ENCODE peak calls at places on chromosomes 6 and 20, in four cellular contexts. H is CD8-positive, alpha-beta T cell; U is K562; T is retinal pigment epithelial cell. I is an unnamed sample.

GRCh38 chr6:1612902-1613301 is 3.2 kb downstream of the FOXC1 start:
- DNase-seq in H (no peak), U (no peak), T (no peak), I (no peak)

GRCh38 chr6:19297880-19298279 is 539.3 kb upstream of the ID4 start:
- DNase-seq in H (no peak), U (no peak), T (no peak), I (no peak)

GRCh38 chr6:123687864-123688263 is 51.1 kb upstream of the TRDN start:
- DNase-seq in H (no peak), U (no peak), T (no peak), I (no peak)

GRCh38 chr6:83031689-83032088 is 34.0 kb downstream of the UBE3D start:
- DNase-seq in H (no peak), U (peak; percentile 12), T (no peak), I (no peak)

GRCh38 chr20:63873477-63873971 is 8.5 kb downstream of the TPD52L2 start:
- DNase-seq in H (no peak), U (no peak), T (no peak), I (no peak)

GRCh38 chr6:155676346-155676745 is 220.7 kb upstream of the NOX3 start:
- DNase-seq in H (no peak), U (peak; percentile 27), T (no peak), I (no peak)

GRCh38 chr6:160279850-160280249 is 21.2 kb upstream of the SLC22A2 start:
- DNase-seq in H (no peak), U (no peak), T (no peak), I (no peak)

GRCh38 chr6:137717074-137718073 is 149.7 kb upstream of the TNFAIP3 start:
- DNase-seq in H (peak; percentile 79), U (no peak), T (no peak), I (peak; percentile 75)

GRCh38 chr20:10739134-10739533 is 65.3 kb upstream of the JAG1 start:
- DNase-seq in H (no peak), U (no peak), T (no peak), I (no peak)

GRCh38 chr20:48771542-48771941 is 56.3 kb downstream of the PREX1 start:
- DNase-seq in H (no peak), U (peak; percentile 68), T (no peak), I (no peak)

GRCh38 chr6:41626022-41626421 is 12.2 kb upstream of the MDFI start:
- DNase-seq in H (no peak), U (no peak), T (no peak), I (no peak)

GRCh38 chr6:21971540-21971939 is 325.3 kb downstream of the PRL start:
- DNase-seq in H (no peak), U (peak; percentile 83), T (no peak), I (peak; percentile 70)

GRCh38 chr20:18164356-18164755 is 26.7 kb downstream of the KAT14 start:
- DNase-seq in H (no peak), U (no peak), T (no peak), I (no peak)

GRCh38 chr6:146240307-146240706 is 211.4 kb downstream of the GRM1 start:
- DNase-seq in H (no peak), U (no peak), T (no peak), I (no peak)

DNA sequence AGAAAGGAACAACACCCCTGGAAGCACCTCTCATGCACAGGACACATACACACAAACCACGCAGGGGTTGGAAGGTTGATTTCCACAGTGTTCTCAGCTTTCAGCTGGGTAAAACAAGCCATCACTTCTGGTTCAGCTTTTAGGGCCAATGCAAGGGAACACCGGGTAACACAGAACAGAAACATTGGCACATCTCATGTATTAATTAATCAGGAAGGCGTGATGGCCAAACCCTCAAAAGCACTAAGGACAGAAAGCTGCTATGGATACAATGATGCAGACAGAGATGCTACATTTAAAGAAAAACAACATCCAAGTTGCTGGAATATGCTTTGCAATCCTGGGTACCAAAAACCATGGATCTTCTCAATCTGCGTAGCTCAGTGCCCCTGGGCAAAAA is 104.3 kb upstream of the BEND6 start:
- DNase-seq in H (no peak), U (no peak), T (no peak), I (no peak)
- H3K4me3 ChIP-seq in H (no peak overlapping the region), U (no peak overlapping the region), T (peak overlapping the region; percentile 63), I (no peak overlapping the region)

DNA sequence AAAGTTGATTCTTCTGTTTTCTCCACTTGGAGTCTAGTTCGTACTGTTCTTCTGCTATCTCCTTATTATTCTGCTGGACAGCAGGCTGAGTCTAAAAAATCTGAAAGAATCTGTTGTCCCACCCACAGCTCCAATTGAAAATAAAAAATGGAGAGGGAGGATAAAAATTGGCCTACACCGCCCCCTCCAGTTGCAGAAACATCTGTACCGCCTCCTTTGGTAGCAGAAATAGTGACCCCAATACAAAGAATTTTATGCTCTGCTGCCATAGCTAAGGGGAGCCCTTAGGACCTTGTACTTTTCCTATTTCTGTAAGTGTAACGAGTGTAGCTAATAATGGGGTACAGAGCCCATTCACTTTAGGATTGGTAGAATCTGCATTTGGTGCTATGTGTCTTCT is 4.9 kb upstream of the FKBP1A start:
- DNase-seq in H (no peak), U (peak; percentile 24), T (no peak), I (no peak)
- H3K4me3 ChIP-seq in H (no peak overlapping the region), U (no peak overlapping the region), T (no peak overlapping the region), I (no peak overlapping the region)

GRCh38 chr6:16377470-16377869 is 139.1 kb downstream of the GMPR start:
- DNase-seq in H (no peak), U (no peak), T (no peak), I (no peak)
- H3K4me3 ChIP-seq in H (no peak overlapping the region), U (no peak overlapping the region), T (no peak overlapping the region), I (no peak overlapping the region)

DNA sequence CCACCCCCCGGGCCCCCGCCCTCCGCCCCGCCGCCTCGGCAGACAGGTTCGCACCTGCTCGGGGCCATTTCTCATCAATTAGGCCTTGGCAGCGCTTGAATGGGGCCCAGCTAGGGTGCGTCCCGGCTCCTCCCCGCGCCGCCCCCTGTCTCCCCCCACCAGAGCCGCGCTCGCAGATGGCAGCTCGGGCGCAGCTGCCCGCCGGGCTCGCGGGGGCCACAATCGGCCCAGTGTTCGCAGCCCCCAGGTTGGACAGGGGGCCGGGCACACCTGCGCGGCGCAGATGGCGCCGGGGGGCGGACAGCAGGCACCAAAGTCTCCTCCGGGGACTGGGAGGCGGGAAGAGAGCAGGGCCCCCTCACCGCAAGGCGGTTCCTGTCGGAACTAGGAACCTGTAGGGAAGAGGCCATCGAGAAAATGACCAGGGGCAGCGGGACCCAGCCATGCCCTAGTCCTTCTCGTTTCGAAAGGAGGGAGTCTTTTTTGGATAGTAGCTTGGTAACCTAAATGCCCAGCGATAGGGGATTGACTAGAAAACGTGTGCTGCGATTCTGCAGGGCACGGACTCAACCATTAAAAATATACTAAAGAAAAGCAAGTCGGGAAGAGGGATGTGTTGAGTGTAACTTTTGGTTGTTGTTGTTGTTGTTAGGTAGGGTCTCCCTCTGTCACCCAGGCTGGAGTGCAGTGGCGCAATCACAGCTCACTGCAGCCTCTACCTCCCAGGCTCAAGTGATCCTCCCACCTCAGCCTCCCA is 83.1 kb upstream of the EYA2 start:
- DNase-seq in H (no peak), U (no peak), T (no peak), I (no peak)
- H3K4me3 ChIP-seq in H (no peak overlapping the region), U (no peak overlapping the region), T (peak overlapping the region; percentile 37), I (no peak overlapping the region)

DNA sequence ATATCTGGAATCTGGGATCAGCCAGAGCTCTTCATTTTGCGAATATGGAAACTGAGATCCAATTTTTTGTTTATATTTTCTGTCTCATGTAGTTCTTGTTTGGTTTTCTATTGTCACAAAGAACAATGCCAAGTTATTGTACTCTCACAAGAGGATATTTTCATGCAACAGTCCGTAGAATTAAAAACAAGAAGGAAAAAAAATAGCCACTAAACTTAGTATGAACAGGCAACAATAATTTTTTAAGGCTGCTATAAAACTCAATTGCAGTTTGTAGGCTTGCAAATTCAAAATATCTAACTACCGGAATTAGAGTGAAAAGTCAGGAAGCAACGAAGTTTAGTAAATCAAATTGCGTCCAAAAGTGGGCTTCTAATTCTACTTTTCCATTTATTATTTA is 1.2 kb downstream of the POPDC3 start:
- DNase-seq in H (no peak), U (no peak), T (no peak), I (no peak)
- H3K4me3 ChIP-seq in H (no peak overlapping the region), U (peak overlapping the region; percentile 42), T (no peak overlapping the region), I (no peak overlapping the region)

GRCh38 chr6:16700202-16700997 is 60.9 kb downstream of the ATXN1 start:
- DNase-seq in H (peak; percentile 31), U (no peak), T (no peak), I (no peak)
- H3K4me3 ChIP-seq in H (peak overlapping the region; percentile 29), U (no peak overlapping the region), T (peak overlapping the region; percentile 6), I (no peak overlapping the region)

DNA sequence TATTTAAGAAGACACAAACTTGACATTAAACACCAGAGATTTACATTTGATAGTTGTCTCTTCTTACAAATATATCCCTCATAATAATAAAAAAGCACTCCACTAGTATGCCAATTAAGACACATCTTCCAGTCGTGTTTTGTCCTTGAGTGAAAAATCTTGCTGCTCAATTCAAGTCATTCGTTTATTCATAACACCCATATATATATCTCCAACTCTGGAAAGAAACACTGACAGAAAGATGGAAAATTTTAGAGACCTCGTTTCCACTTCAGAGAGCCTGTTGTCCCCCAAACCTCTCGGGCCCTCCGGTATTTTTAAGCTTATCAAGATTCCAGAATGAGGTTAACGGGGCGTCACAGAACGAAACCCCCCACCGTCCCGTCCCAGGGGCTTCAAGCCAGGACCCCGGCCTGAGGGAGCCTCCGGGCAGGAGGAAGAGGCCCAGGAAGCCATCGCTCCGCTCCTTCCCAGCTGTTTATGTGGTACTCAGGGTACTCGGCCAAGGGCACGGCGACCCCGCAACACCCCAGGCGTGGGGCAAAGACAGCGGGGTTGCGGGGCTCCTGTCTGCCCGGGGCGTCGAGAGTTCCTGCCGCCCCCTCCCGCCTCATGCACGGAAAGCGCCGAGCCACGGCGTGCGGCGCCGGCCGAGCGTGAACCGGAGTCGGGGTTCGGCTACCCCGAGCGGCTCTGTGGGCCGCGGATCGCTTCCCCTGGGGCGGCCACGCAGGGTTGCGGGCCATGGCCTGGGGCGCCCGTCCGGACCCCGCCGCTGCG is 635 bp upstream of the SNX9 start:
- DNase-seq in H (peak; percentile 47), U (peak; percentile 40), T (no peak), I (no peak)
- H3K4me3 ChIP-seq in H (no peak overlapping the region), U (peak overlapping the region; percentile 40), T (peak overlapping the region; percentile 41), I (no peak overlapping the region)

GRCh38 chr20:35173576-35174192 is 1.8 kb downstream of the PROCR start:
- DNase-seq in H (no peak), U (no peak), T (no peak), I (no peak)

GRCh38 chr20:35174458-35175216 is 2.8 kb downstream of the PROCR start:
- DNase-seq in H (no peak), U (peak; percentile 79), T (no peak), I (no peak)

GRCh38 chr20:35171438-35171752 is 477 bp upstream of the PROCR start:
- DNase-seq in H (no peak), U (no peak), T (no peak), I (no peak)

GRCh38 chr20:35171753-35172433 is at the start of gene PROCR:
- DNase-seq in H (peak; percentile 5), U (peak; percentile 75), T (peak; percentile 64), I (no peak)

GRCh38 chr20:35172434-35172806 is 548 bp downstream of the PROCR start:
- DNase-seq in H (no peak), U (no peak), T (no peak), I (no peak)
- H3K4me3 ChIP-seq in H (peak overlapping the region; percentile 40), U (peak overlapping the region; percentile 26), T (peak overlapping the region; percentile 47), I (no peak overlapping the region)

DNA sequence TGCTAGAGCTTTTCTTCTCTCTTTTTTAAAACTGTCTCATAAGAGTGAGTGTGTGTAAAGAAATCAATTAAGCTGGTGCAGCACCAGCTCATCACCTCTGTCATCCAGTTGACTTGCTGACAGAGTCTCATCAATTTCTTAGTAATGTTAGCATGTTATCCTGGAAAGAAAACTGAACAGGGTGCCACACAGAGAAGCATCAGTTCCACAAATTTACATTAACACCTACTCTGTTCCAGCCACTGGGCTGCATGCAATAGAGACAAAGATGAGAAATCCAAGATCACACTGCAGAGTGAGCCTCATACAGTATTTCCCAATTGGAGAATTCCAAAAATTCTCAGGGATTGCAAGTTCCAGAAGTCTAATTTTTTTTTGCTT is 207.0 kb upstream of the CITED2 start:
- DNase-seq in H (no peak), U (no peak), T (no peak), I (no peak)
- H3K4me3 ChIP-seq in H (no peak overlapping the region), U (no peak overlapping the region), T (no peak overlapping the region), I (no peak overlapping the region)